ENCODE peak calls at places on chromosomes 2 and 18, in six cellular contexts. One of them, this sample, is unnamed.

GRCh38 chr2:54083021-54083420 is 32.4 kb upstream of the ACYP2 start:
- DNase-seq in K562: no peak
- DNase-seq in PC-3: no peak
- DNase-seq in astrocyte: no peak
- DNase-seq in endothelial cell of umbilical vein: no peak
- DNase-seq in neural progenitor cell: peak; percentile 21
- DNase-seq in this sample: no peak

GRCh38 chr2:190792956-190793888 is 87.4 kb upstream of the GLS start:
- DNase-seq in K562: no peak
- DNase-seq in PC-3: no peak
- DNase-seq in astrocyte: peak; percentile 64
- DNase-seq in endothelial cell of umbilical vein: no peak
- DNase-seq in neural progenitor cell: no peak
- DNase-seq in this sample: no peak

GRCh38 chr2:53397085-53397484 is 370.5 kb upstream of the CHAC2 start:
- DNase-seq in K562: no peak
- DNase-seq in PC-3: no peak
- DNase-seq in astrocyte: no peak
- DNase-seq in endothelial cell of umbilical vein: no peak
- DNase-seq in neural progenitor cell: no peak
- DNase-seq in this sample: no peak

GRCh38 chr18:3995476-3996102 is 459.5 kb downstream of the DLGAP1 start:
- DNase-seq in K562: peak; percentile 38
- DNase-seq in PC-3: peak; percentile 69
- DNase-seq in astrocyte: peak; percentile 39
- DNase-seq in endothelial cell of umbilical vein: peak; percentile 78
- DNase-seq in neural progenitor cell: peak; percentile 89
- DNase-seq in this sample: peak; percentile 85

GRCh38 chr18:50232419-50232818 is 33.9 kb downstream of the CFAP53 start:
- DNase-seq in K562: no peak
- DNase-seq in PC-3: no peak
- DNase-seq in astrocyte: no peak
- DNase-seq in endothelial cell of umbilical vein: no peak
- DNase-seq in neural progenitor cell: no peak
- DNase-seq in this sample: no peak

GRCh38 chr18:5110288-5110687 is 86.8 kb downstream of the AKAIN1 start:
- DNase-seq in K562: no peak
- DNase-seq in PC-3: no peak
- DNase-seq in astrocyte: no peak
- DNase-seq in endothelial cell of umbilical vein: no peak
- DNase-seq in neural progenitor cell: no peak
- DNase-seq in this sample: no peak

GRCh38 chr18:5155180-5155906 is 41.7 kb downstream of the AKAIN1 start:
- DNase-seq in K562: no peak
- DNase-seq in PC-3: no peak
- DNase-seq in astrocyte: no peak
- DNase-seq in endothelial cell of umbilical vein: no peak
- DNase-seq in neural progenitor cell: no peak
- DNase-seq in this sample: no peak

GRCh38 chr2:240178564-240178963 is 38.1 kb upstream of the OTOS start:
- DNase-seq in K562: no peak
- DNase-seq in PC-3: no peak
- DNase-seq in astrocyte: no peak
- DNase-seq in endothelial cell of umbilical vein: no peak
- DNase-seq in neural progenitor cell: no peak
- DNase-seq in this sample: no peak

GRCh38 chr2:85772841-85773491 is 19.2 kb downstream of the ATOH8 start:
- DNase-seq in K562: no peak
- DNase-seq in PC-3: no peak
- DNase-seq in astrocyte: no peak
- DNase-seq in endothelial cell of umbilical vein: no peak
- DNase-seq in neural progenitor cell: no peak
- DNase-seq in this sample: no peak

GRCh38 chr2:233811087-233811486 is 33.0 kb downstream of the MROH2A start:
- DNase-seq in K562: no peak
- DNase-seq in PC-3: no peak
- DNase-seq in astrocyte: no peak
- DNase-seq in endothelial cell of umbilical vein: no peak
- DNase-seq in neural progenitor cell: no peak
- DNase-seq in this sample: no peak

GRCh38 chr2:129009555-129010146 is 691.0 kb upstream of the HS6ST1 start:
- DNase-seq in K562: no peak
- DNase-seq in PC-3: no peak
- DNase-seq in astrocyte: no peak
- DNase-seq in endothelial cell of umbilical vein: no peak
- DNase-seq in neural progenitor cell: no peak
- DNase-seq in this sample: no peak

GRCh38 chr2:26623541-26624497 is 17.3 kb downstream of the CIB4 start:
- DNase-seq in K562: no peak
- DNase-seq in PC-3: no peak
- DNase-seq in astrocyte: no peak
- DNase-seq in endothelial cell of umbilical vein: no peak
- DNase-seq in neural progenitor cell: no peak
- DNase-seq in this sample: no peak

GRCh38 chr18:78436110-78436509 is 543.5 kb upstream of the SALL3 start:
- DNase-seq in K562: no peak
- DNase-seq in PC-3: no peak
- DNase-seq in astrocyte: no peak
- DNase-seq in endothelial cell of umbilical vein: no peak
- DNase-seq in neural progenitor cell: no peak
- DNase-seq in this sample: no peak

GRCh38 chr2:112690853-112691390 is 29.9 kb upstream of the NT5DC4 start:
- DNase-seq in K562: peak; percentile 59
- DNase-seq in PC-3: peak; percentile 71
- DNase-seq in astrocyte: peak; percentile 52
- DNase-seq in endothelial cell of umbilical vein: peak; percentile 74
- DNase-seq in neural progenitor cell: peak; percentile 46
- DNase-seq in this sample: no peak

GRCh38 chr2:238362611-238363010 is 42.3 kb downstream of the TRAF3IP1 start:
- DNase-seq in K562: no peak
- DNase-seq in PC-3: no peak
- DNase-seq in astrocyte: no peak
- DNase-seq in endothelial cell of umbilical vein: no peak
- DNase-seq in neural progenitor cell: no peak
- DNase-seq in this sample: no peak

GRCh38 chr2:171798156-171798815 is 95.8 kb downstream of the SLC25A12 start:
- DNase-seq in K562: no peak
- DNase-seq in PC-3: peak; percentile 72
- DNase-seq in astrocyte: peak; percentile 68
- DNase-seq in endothelial cell of umbilical vein: peak; percentile 81
- DNase-seq in neural progenitor cell: peak; percentile 82
- DNase-seq in this sample: no peak

GRCh38 chr2:14761118-14761517 is 128.6 kb downstream of the LRATD1 start:
- DNase-seq in K562: no peak
- DNase-seq in PC-3: no peak
- DNase-seq in astrocyte: no peak
- DNase-seq in endothelial cell of umbilical vein: no peak
- DNase-seq in neural progenitor cell: no peak
- DNase-seq in this sample: no peak

GRCh38 chr2:63790913-63791312 is 50.8 kb upstream of the UGP2 start:
- DNase-seq in K562: no peak
- DNase-seq in PC-3: peak; percentile 77
- DNase-seq in astrocyte: peak; percentile 91
- DNase-seq in endothelial cell of umbilical vein: peak; percentile 37
- DNase-seq in neural progenitor cell: no peak
- DNase-seq in this sample: no peak

GRCh38 chr2:102708847-102709559 is 52.8 kb upstream of the TMEM182 start:
- DNase-seq in K562: no peak
- DNase-seq in PC-3: peak; percentile 90
- DNase-seq in astrocyte: peak; percentile 32
- DNase-seq in endothelial cell of umbilical vein: no peak
- DNase-seq in neural progenitor cell: no peak
- DNase-seq in this sample: no peak

DNA sequence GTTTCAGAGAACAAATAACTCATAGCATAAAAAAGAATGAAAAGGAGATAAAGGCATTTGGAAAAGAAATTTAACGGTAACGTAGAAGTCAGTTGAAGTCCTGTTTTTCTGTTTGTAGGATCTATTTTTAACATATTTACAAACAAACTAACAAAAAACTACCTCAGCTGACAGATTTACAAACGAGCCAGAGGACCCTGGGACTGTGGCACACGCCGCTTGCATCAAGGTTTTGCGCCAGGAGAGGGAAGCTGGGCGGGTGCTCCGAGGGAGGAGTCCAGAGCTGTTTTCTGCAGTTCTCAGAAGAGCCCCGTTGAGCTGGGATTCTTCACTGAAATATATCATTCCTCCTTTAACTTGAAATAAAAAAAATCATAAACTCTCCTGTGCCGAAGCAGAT is 13.6 kb upstream of the TMEM18 start:
- DNase-seq in K562: no peak
- DNase-seq in PC-3: no peak
- DNase-seq in astrocyte: no peak
- DNase-seq in endothelial cell of umbilical vein: no peak
- DNase-seq in neural progenitor cell: no peak
- DNase-seq in this sample: no peak
- H3K4me3 ChIP-seq in K562: no peak overlapping the region
- H3K4me3 ChIP-seq in PC-3: no peak overlapping the region
- H3K4me3 ChIP-seq in astrocyte: no peak overlapping the region
- H3K4me3 ChIP-seq in endothelial cell of umbilical vein: no peak overlapping the region
- H3K4me3 ChIP-seq in neural progenitor cell: no peak overlapping the region
- H3K4me3 ChIP-seq in this sample: no peak overlapping the region

DNA sequence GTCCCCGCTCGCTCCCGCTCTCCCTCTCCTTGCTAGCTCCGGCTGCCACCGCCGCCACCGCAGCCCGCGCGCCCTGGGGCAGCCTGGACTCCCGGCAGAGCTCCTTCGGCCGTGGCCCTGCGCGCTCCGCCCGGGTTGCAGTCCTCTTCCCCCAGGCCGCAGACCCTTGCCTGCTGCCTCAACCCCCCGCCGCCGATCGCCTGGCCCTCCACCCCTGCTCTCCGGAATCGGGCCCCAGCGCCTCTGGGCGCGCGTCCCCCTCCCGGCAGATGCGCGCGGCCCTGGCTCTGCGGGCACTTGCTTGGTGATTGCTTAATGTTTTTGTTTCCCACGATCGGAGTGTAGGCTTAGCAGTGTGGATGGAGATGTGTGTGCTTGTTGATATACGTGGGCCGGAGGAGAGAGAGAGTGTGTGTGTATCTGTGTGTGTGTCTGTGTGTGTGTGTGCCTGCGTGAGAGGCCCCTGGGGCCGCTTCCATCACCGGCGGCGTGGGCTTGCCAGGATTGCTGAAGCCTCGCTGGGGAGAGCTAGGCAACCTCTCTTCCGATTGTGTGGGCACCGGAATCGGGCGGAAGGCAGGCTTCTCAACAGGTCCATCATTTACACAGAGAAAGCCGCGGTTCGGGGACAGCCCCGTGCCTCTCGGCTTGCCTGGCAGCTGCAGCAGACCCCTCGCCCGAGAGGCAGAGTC is 877 bp downstream of the INHBB start:
- DNase-seq in K562: no peak
- DNase-seq in PC-3: no peak
- DNase-seq in astrocyte: peak; percentile 34
- DNase-seq in endothelial cell of umbilical vein: peak; percentile 13
- DNase-seq in neural progenitor cell: peak; percentile 62
- DNase-seq in this sample: no peak
- TF ChIP-seq EZH2 in K562: no peak
- TF ChIP-seq EZH2 in PC-3: no peak
- TF ChIP-seq EZH2 in astrocyte: peak; percentile 88
- TF ChIP-seq EZH2 in endothelial cell of umbilical vein: peak; percentile 99
- TF ChIP-seq EZH2 in neural progenitor cell: peak; percentile 100
- TF ChIP-seq EZH2 in this sample: peak; percentile 99

GRCh38 chr2:182819412-182819811 is 47.0 kb downstream of the FRZB start:
- DNase-seq in K562: no peak
- DNase-seq in PC-3: no peak
- DNase-seq in astrocyte: no peak
- DNase-seq in endothelial cell of umbilical vein: no peak
- DNase-seq in neural progenitor cell: no peak
- DNase-seq in this sample: no peak

GRCh38 chr2:182817558-182817957 is 48.9 kb downstream of the FRZB start:
- DNase-seq in K562: no peak
- DNase-seq in PC-3: no peak
- DNase-seq in astrocyte: no peak
- DNase-seq in endothelial cell of umbilical vein: no peak
- DNase-seq in neural progenitor cell: no peak
- DNase-seq in this sample: no peak

GRCh38 chr2:182816856-182817255 is 49.6 kb downstream of the FRZB start:
- DNase-seq in K562: no peak
- DNase-seq in PC-3: no peak
- DNase-seq in astrocyte: peak; percentile 10
- DNase-seq in endothelial cell of umbilical vein: no peak
- DNase-seq in neural progenitor cell: no peak
- DNase-seq in this sample: no peak

GRCh38 chr2:182821172-182821571 is 45.3 kb downstream of the FRZB start:
- DNase-seq in K562: no peak
- DNase-seq in PC-3: peak; percentile 34
- DNase-seq in astrocyte: no peak
- DNase-seq in endothelial cell of umbilical vein: no peak
- DNase-seq in neural progenitor cell: no peak
- DNase-seq in this sample: no peak

DNA sequence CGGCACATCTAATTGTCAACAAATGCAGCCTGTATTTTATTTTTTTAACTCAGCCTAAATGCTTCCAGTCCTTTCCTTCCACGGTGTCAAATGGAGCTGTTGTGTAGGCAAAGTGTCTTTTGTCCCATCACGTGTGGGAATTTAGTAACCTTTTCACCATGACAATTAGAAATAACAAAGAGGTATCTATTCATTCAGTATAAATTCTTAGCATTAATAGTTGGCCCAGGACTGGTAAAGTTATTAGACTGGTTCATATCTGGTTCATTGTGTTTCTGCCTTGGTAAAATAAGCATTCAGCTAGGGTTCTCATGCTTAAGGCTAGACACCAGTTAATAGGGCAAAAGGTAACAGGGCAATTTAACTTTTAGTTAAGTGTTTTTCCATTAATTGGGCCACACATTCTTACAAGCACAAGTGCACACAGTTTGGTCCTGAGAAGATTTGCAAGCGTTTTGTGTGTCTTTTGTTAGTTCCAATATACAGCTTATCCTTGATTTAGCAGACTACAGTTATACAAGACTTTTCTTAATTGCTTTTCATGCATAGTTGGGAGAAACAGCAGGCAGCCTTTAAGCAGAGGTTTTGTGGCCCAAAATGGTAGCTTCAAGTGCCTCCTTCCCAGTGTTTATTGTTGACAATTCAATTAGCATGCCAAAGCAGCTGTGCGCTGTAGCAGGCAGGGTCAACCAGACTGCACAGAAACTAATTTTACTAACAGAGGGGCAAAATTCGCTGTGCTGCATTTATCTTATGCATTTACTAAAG is 47.7 kb downstream of the FRZB start:
- DNase-seq in K562: no peak
- DNase-seq in PC-3: no peak
- DNase-seq in astrocyte: no peak
- DNase-seq in endothelial cell of umbilical vein: no peak
- DNase-seq in neural progenitor cell: peak; percentile 89
- DNase-seq in this sample: peak; percentile 57
- H3K4me3 ChIP-seq in K562: no peak overlapping the region
- H3K4me3 ChIP-seq in PC-3: no peak overlapping the region
- H3K4me3 ChIP-seq in astrocyte: no peak overlapping the region
- H3K4me3 ChIP-seq in endothelial cell of umbilical vein: no peak overlapping the region
- H3K4me3 ChIP-seq in neural progenitor cell: peak overlapping the region; percentile 33
- H3K4me3 ChIP-seq in this sample: peak overlapping the region; percentile 53

DNA sequence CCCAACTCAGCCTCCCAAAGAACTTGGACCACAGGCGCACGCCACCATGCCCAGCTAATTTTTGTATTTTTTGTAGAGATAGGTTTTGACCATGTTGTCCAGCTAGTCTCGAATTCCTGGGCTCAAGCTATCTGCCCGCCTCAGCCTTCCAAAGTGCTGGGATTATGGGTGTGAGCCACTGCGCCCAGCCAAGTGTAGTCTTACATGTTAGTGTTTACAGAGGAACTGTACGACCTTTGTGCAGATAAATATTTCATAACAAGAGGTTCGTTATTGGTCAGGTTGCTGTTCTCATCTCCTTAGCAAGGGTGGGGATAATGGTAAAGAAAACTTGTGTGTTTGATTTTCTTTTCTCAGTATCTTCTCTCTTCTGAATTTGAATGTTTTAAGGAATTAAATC is 46.5 kb downstream of the RALBP1 start:
- DNase-seq in K562: no peak
- DNase-seq in PC-3: no peak
- DNase-seq in astrocyte: no peak
- DNase-seq in endothelial cell of umbilical vein: no peak
- DNase-seq in neural progenitor cell: no peak
- DNase-seq in this sample: no peak
- TF ChIP-seq EZH2 in K562: no peak
- TF ChIP-seq EZH2 in PC-3: no peak
- TF ChIP-seq EZH2 in astrocyte: no peak
- TF ChIP-seq EZH2 in endothelial cell of umbilical vein: no peak
- TF ChIP-seq EZH2 in neural progenitor cell: no peak
- TF ChIP-seq EZH2 in this sample: no peak

This sample was measured in SK-N-MC.